ENCODE peak calls at places on chromosomes 11 and 22, in seven cellular contexts. Z is HS-5; B is activated CD4-positive, alpha-beta T cell treated with anti-CD3 and anti-CD28 coated beads, Interleukin-2, amount 50 U/mL, for 24 hours; N is HL-60; Q is GM19239; C is NCI-H2081; D is brain microvascular endothelial cell. S is an unnamed sample.

GRCh38 chr11:35276396-35276795 is 137.4 kb downstream of the CD44 start:
- DNase-seq in Z (no peak), N (no peak), C (no peak), D (no peak), B (no peak), Q (no peak), S (no peak)

GRCh38 chr11:101862410-101863233 is 52.2 kb upstream of the CEP126 start:
- DNase-seq in D (peak), Z (peak), N (no peak), C (no peak), Q (no peak), B (no peak), S (no peak)

GRCh38 chr11:26297179-26297970 is 34.6 kb upstream of the ANO3 start:
- DNase-seq in B (no peak), N (peak), Q (peak), C (peak), Z (no peak), D (peak), S (peak)

GRCh38 chr22:44247346-44247745 is 65.4 kb downstream of the SHISAL1 start:
- DNase-seq in D (no peak), N (no peak), C (no peak), Q (no peak), B (no peak), Z (no peak), S (no peak)

GRCh38 chr11:2814751-2815150 is 70.8 kb downstream of the CDKN1C start:
- DNase-seq in Q (no peak), B (no peak), Z (no peak), N (no peak), C (no peak), D (no peak), S (no peak)

GRCh38 chr22:35739642-35740041 is 22.0 kb downstream of the APOL5 start:
- DNase-seq in D (no peak), N (no peak), Z (no peak), B (no peak), C (no peak), Q (no peak), S (no peak)

GRCh38 chr22:38097557-38098409 is 12.7 kb downstream of the BAIAP2L2 start:
- DNase-seq in B (no peak), D (no peak), C (no peak), Q (no peak), Z (no peak), N (no peak), S (no peak)

GRCh38 chr22:38831166-38831945 is 12.5 kb downstream of the NPTXR start:
- DNase-seq in Z (peak), D (peak), N (peak), B (no peak), Q (no peak), C (no peak), S (no peak)

GRCh38 chr22:50626856-50627451 is 998 bp downstream of the ARSA start:
- DNase-seq in Z (no peak), N (no peak), B (no peak), D (no peak), C (no peak), Q (no peak), S (no peak)

GRCh38 chr11:132685174-132685611 is 847.1 kb downstream of the OPCML start:
- DNase-seq in D (peak), B (no peak), C (no peak), N (peak), Z (peak), Q (no peak), S (no peak)

GRCh38 chr22:25760294-25760693 is 18.3 kb downstream of the MYO18B start:
- DNase-seq in N (no peak), B (no peak), D (no peak), Z (no peak), Q (no peak), C (no peak), S (no peak)

GRCh38 chr11:113683481-113684046 is 22.5 kb downstream of the TMPRSS5 start:
- DNase-seq in Z (no peak), Q (no peak), B (no peak), N (no peak), D (no peak), C (no peak), S (no peak)

GRCh38 chr22:35887296-35887875 is 141.2 kb downstream of the RBFOX2 start:
- DNase-seq in Z (no peak), C (no peak), Q (no peak), B (no peak), N (no peak), D (no peak), S (no peak)

GRCh38 chr11:59560702-59561469 is 49.5 kb downstream of the OR4D9 start:
- DNase-seq in Q (peak), N (peak), D (peak), B (peak), C (peak), Z (peak), S (peak)

GRCh38 chr11:45620243-45620642 is 45.2 kb downstream of the CHST1 start:
- DNase-seq in Z (no peak), B (no peak), D (no peak), C (no peak), N (no peak), Q (no peak), S (no peak)

GRCh38 chr22:46147471-46148267 is 2.7 kb upstream of the PPARA start:
- DNase-seq in C (no peak), B (no peak), N (no peak), Z (no peak), D (no peak), Q (no peak), S (no peak)

GRCh38 chr11:98047647-98048046 is 973.1 kb upstream of the CNTN5 start:
- DNase-seq in Z (no peak), B (no peak), Q (no peak), N (no peak), C (no peak), D (no peak), S (no peak)

GRCh38 chr22:20918663-20919220 is 1.5 kb downstream of the CRKL start:
- DNase-seq in Z (no peak), D (no peak), Q (no peak), B (no peak), C (no peak), N (no peak), S (no peak)

GRCh38 chr22:36156515-36157419 is 3.8 kb downstream of the APOL3 start:
- DNase-seq in B (peak), D (peak), Z (peak), N (no peak), C (no peak), Q (no peak), S (no peak)

GRCh38 chr11:75272821-75273301 is 32.3 kb downstream of the TPBGL start:
- DNase-seq in B (no peak), C (no peak), N (no peak), Q (no peak), Z (no peak), D (no peak), S (no peak)

GRCh38 chr11:113722934-113723333 is 16.8 kb upstream of the TMPRSS5 start:
- DNase-seq in N (no peak), D (no peak), Z (no peak), Q (no peak), C (no peak), B (no peak), S (no peak)

GRCh38 chr11:1553808-1554594 is 18.1 kb downstream of the DUSP8 start:
- DNase-seq in B (no peak), Q (no peak), Z (no peak), N (no peak), C (no peak), D (no peak), S (no peak)

GRCh38 chr11:75242722-75243600 is 2.4 kb downstream of the TPBGL start:
- DNase-seq in B (no peak), N (no peak), D (no peak), Z (no peak), C (no peak), Q (no peak), S (no peak)

GRCh38 chr11:47541070-47541469 is 11.9 kb downstream of the CELF1 start:
- DNase-seq in B (no peak), Q (no peak), Z (no peak), D (no peak), N (no peak), C (no peak), S (no peak)

GRCh38 chr11:33857924-33858323 is 34.0 kb downstream of the LMO2 start:
- DNase-seq in Q (peak), C (peak), D (peak), B (peak), N (peak), Z (peak), S (peak)

GRCh38 chr22:20996031-20996410 is 5.9 kb downstream of the THAP7 start:
- DNase-seq in D (no peak), N (no peak), Q (no peak), Z (no peak), B (no peak), C (no peak), S (no peak)

GRCh38 chr11:66842501-66842895 is 743 bp upstream of the RCE1 start:
- DNase-seq in Q (no peak), B (no peak), C (no peak), N (no peak), Z (no peak), D (no peak), S (no peak)

GRCh38 chr11:77171885-77172665 is 44.0 kb downstream of the MYO7A start:
- DNase-seq in B (no peak), N (no peak), D (no peak), Q (no peak), Z (no peak), C (no peak), S (peak)

GRCh38 chr11:118497831-118498230 is 29.4 kb upstream of the TTC36 start:
- DNase-seq in D (peak), B (no peak), N (no peak), C (no peak), Q (no peak), Z (peak), S (no peak)

GRCh38 chr11:115612331-115612730 is 108.1 kb upstream of the CADM1 start:
- DNase-seq in Z (no peak), B (no peak), C (no peak), N (no peak), Q (no peak), D (no peak), S (no peak)

GRCh38 chr11:113876074-113876797 is 864 bp upstream of the USP28 start:
- DNase-seq in C (no peak), N (peak), Z (no peak), Q (no peak), D (no peak), B (no peak), S (no peak)

GRCh38 chr11:6523253-6523652 is 26.2 kb downstream of the DNHD1 start:
- DNase-seq in Z (peak), N (no peak), B (no peak), Q (no peak), C (no peak), D (peak), S (no peak)

GRCh38 chr22:36589856-36590255 is 60.9 kb upstream of the EIF3D start:
- DNase-seq in N (no peak), Q (no peak), C (no peak), B (no peak), D (no peak), Z (no peak), S (no peak)

GRCh38 chr11:122276221-122276620 is 160.2 kb upstream of the BLID start:
- DNase-seq in D (no peak), Z (no peak), C (no peak), Q (no peak), N (no peak), B (no peak), S (no peak)

GRCh38 chr11:10778217-10778970 is 27.3 kb downstream of the CTR9 start:
- DNase-seq in B (no peak), C (no peak), Q (no peak), Z (no peak), N (no peak), D (peak), S (no peak)

GRCh38 chr22:31342389-31343125 is 3.6 kb downstream of the PATZ1 start:
- DNase-seq in C (no peak), Q (no peak), Z (no peak), D (no peak), N (no peak), B (no peak), S (no peak)

GRCh38 chr22:30870451-30871345 is 97.9 kb downstream of the MORC2 start:
- DNase-seq in D (no peak), N (no peak), C (no peak), B (no peak), Z (no peak), Q (no peak), S (no peak)

GRCh38 chr22:39622881-39623367 is 52.4 kb downstream of the CACNA1I start:
- DNase-seq in D (peak), Q (no peak), Z (no peak), C (no peak), B (peak), N (peak), S (peak)

GRCh38 chr22:30922151-30922611 is 46.4 kb downstream of the MORC2 start:
- DNase-seq in D (peak), Q (peak), N (no peak), Z (no peak), C (no peak), B (peak), S (peak)

S was measured in NCI-H524.